ENCODE peak calls at places on chromosomes 3 and 15, in seven cellular contexts. One of them, this sample, is unnamed.

GRCh38 chr15:97978408-97979130 is 18.1 kb downstream of the ARRDC4 start:
- DNase-seq in H54: no peak
- DNase-seq in WTC11: no peak
- DNase-seq in left cardiac atrium: no peak
- DNase-seq in HL-60: no peak
- DNase-seq in NT2/D1: no peak
- DNase-seq in NCI-H69: no peak
- DNase-seq in this sample: peak; percentile 19

GRCh38 chr15:39124155-39124924 is 456.5 kb upstream of the THBS1 start:
- DNase-seq in NT2/D1: no peak
- DNase-seq in H54: no peak
- DNase-seq in WTC11: no peak
- DNase-seq in HL-60: no peak
- DNase-seq in left cardiac atrium: no peak
- DNase-seq in NCI-H69: no peak
- DNase-seq in this sample: no peak

GRCh38 chr3:31908391-31909097 is 72.5 kb downstream of the OSBPL10 start:
- DNase-seq in left cardiac atrium: no peak
- DNase-seq in HL-60: no peak
- DNase-seq in NT2/D1: no peak
- DNase-seq in H54: no peak
- DNase-seq in WTC11: no peak
- DNase-seq in NCI-H69: peak; percentile 36
- DNase-seq in this sample: no peak

GRCh38 chr3:52244061-52244628 is 1.4 kb upstream of the PPM1M start:
- DNase-seq in H54: peak; percentile 87
- DNase-seq in NCI-H69: peak; percentile 75
- DNase-seq in WTC11: no peak
- DNase-seq in HL-60: peak; percentile 86
- DNase-seq in left cardiac atrium: no peak
- DNase-seq in NT2/D1: no peak
- DNase-seq in this sample: no peak

GRCh38 chr3:64053581-64053980 is 30.3 kb upstream of the PSMD6 start:
- DNase-seq in HL-60: no peak
- DNase-seq in WTC11: no peak
- DNase-seq in NT2/D1: no peak
- DNase-seq in NCI-H69: peak; percentile 46
- DNase-seq in left cardiac atrium: no peak
- DNase-seq in H54: no peak
- DNase-seq in this sample: no peak

GRCh38 chr15:37981781-37982180 is 47.3 kb downstream of the TMCO5A start:
- DNase-seq in H54: no peak
- DNase-seq in NCI-H69: peak; percentile 55
- DNase-seq in left cardiac atrium: no peak
- DNase-seq in HL-60: no peak
- DNase-seq in NT2/D1: no peak
- DNase-seq in WTC11: no peak
- DNase-seq in this sample: no peak

GRCh38 chr3:13828501-13828900 is 51.4 kb downstream of the WNT7A start:
- DNase-seq in H54: no peak
- DNase-seq in left cardiac atrium: no peak
- DNase-seq in NCI-H69: no peak
- DNase-seq in WTC11: no peak
- DNase-seq in HL-60: no peak
- DNase-seq in NT2/D1: no peak
- DNase-seq in this sample: no peak

GRCh38 chr15:28132524-28133275 is 33.6 kb upstream of the OCA2 start:
- DNase-seq in left cardiac atrium: no peak
- DNase-seq in HL-60: no peak
- DNase-seq in NT2/D1: no peak
- DNase-seq in H54: peak; percentile 38
- DNase-seq in NCI-H69: no peak
- DNase-seq in WTC11: no peak
- DNase-seq in this sample: peak; percentile 64

GRCh38 chr3:14494279-14494972 is 45.7 kb downstream of the GRIP2 start:
- DNase-seq in NT2/D1: no peak
- DNase-seq in NCI-H69: no peak
- DNase-seq in left cardiac atrium: no peak
- DNase-seq in HL-60: no peak
- DNase-seq in WTC11: no peak
- DNase-seq in H54: no peak
- DNase-seq in this sample: no peak

GRCh38 chr3:85652322-85652721 is 693.5 kb downstream of the CADM2 start:
- DNase-seq in left cardiac atrium: no peak
- DNase-seq in NCI-H69: no peak
- DNase-seq in NT2/D1: no peak
- DNase-seq in WTC11: no peak
- DNase-seq in HL-60: no peak
- DNase-seq in H54: no peak
- DNase-seq in this sample: no peak

GRCh38 chr15:82535566-82536408 is 4.5 kb downstream of the RPS17 start:
- DNase-seq in WTC11: no peak
- DNase-seq in left cardiac atrium: no peak
- DNase-seq in HL-60: no peak
- DNase-seq in NT2/D1: no peak
- DNase-seq in H54: no peak
- DNase-seq in NCI-H69: no peak
- DNase-seq in this sample: no peak

GRCh38 chr3:47984089-47984759 is 32.0 kb downstream of the MAP4 start:
- DNase-seq in WTC11: no peak
- DNase-seq in HL-60: no peak
- DNase-seq in left cardiac atrium: no peak
- DNase-seq in NCI-H69: peak; percentile 90
- DNase-seq in H54: peak; percentile 9
- DNase-seq in NT2/D1: no peak
- DNase-seq in this sample: peak; percentile 12

GRCh38 chr15:89575656-89576416 is 567 bp downstream of the TICRR start:
- DNase-seq in left cardiac atrium: no peak
- DNase-seq in NT2/D1: no peak
- DNase-seq in H54: no peak
- DNase-seq in HL-60: no peak
- DNase-seq in WTC11: peak; percentile 44
- DNase-seq in NCI-H69: peak; percentile 41
- DNase-seq in this sample: no peak

GRCh38 chr15:42155546-42156265 is 730 bp downstream of the PLA2G4F start:
- DNase-seq in H54: no peak
- DNase-seq in left cardiac atrium: no peak
- DNase-seq in HL-60: no peak
- DNase-seq in NCI-H69: no peak
- DNase-seq in NT2/D1: no peak
- DNase-seq in WTC11: no peak
- DNase-seq in this sample: no peak

GRCh38 chr3:14152233-14152962 is 26.0 kb downstream of the XPC start:
- DNase-seq in NT2/D1: no peak
- DNase-seq in HL-60: no peak
- DNase-seq in left cardiac atrium: no peak
- DNase-seq in NCI-H69: no peak
- DNase-seq in H54: no peak
- DNase-seq in WTC11: no peak
- DNase-seq in this sample: no peak

GRCh38 chr3:172138031-172138538 is 98.7 kb downstream of the FNDC3B start:
- DNase-seq in WTC11: no peak
- DNase-seq in HL-60: no peak
- DNase-seq in H54: no peak
- DNase-seq in NCI-H69: peak; percentile 60
- DNase-seq in NT2/D1: no peak
- DNase-seq in left cardiac atrium: peak; percentile 26
- DNase-seq in this sample: no peak

GRCh38 chr3:53730565-53730964 is 115.7 kb downstream of the CHDH start:
- DNase-seq in left cardiac atrium: peak; percentile 62
- DNase-seq in NCI-H69: peak; percentile 80
- DNase-seq in HL-60: no peak
- DNase-seq in NT2/D1: no peak
- DNase-seq in H54: no peak
- DNase-seq in WTC11: no peak
- DNase-seq in this sample: peak; percentile 21

GRCh38 chr15:62857411-62857853 is 185.1 kb upstream of the TPM1 start:
- DNase-seq in NT2/D1: no peak
- DNase-seq in WTC11: no peak
- DNase-seq in H54: peak; percentile 22
- DNase-seq in HL-60: no peak
- DNase-seq in left cardiac atrium: no peak
- DNase-seq in NCI-H69: no peak
- DNase-seq in this sample: no peak

GRCh38 chr15:99307735-99308134 is 56.5 kb downstream of the LRRC28 start:
- DNase-seq in NT2/D1: no peak
- DNase-seq in left cardiac atrium: no peak
- DNase-seq in H54: no peak
- DNase-seq in HL-60: no peak
- DNase-seq in NCI-H69: peak; percentile 36
- DNase-seq in WTC11: no peak
- DNase-seq in this sample: no peak

GRCh38 chr15:59384507-59384906 is 11.8 kb upstream of the MYO1E start:
- DNase-seq in left cardiac atrium: no peak
- DNase-seq in NT2/D1: no peak
- DNase-seq in NCI-H69: no peak
- DNase-seq in WTC11: no peak
- DNase-seq in H54: no peak
- DNase-seq in HL-60: no peak
- DNase-seq in this sample: no peak

GRCh38 chr3:32421991-32422859 is 30.6 kb downstream of the CMTM7 start:
- DNase-seq in WTC11: no peak
- DNase-seq in NCI-H69: peak; percentile 93
- DNase-seq in left cardiac atrium: peak; percentile 90
- DNase-seq in HL-60: no peak
- DNase-seq in H54: peak; percentile 57
- DNase-seq in NT2/D1: no peak
- DNase-seq in this sample: peak; percentile 72

GRCh38 chr3:26353052-26353451 is 269.5 kb upstream of the LRRC3B start:
- DNase-seq in HL-60: no peak
- DNase-seq in NCI-H69: no peak
- DNase-seq in H54: no peak
- DNase-seq in NT2/D1: no peak
- DNase-seq in left cardiac atrium: no peak
- DNase-seq in WTC11: no peak
- DNase-seq in this sample: no peak

GRCh38 chr3:170532573-170532972 is 53.3 kb downstream of the SLC7A14 start:
- DNase-seq in H54: no peak
- DNase-seq in NT2/D1: no peak
- DNase-seq in NCI-H69: peak; percentile 85
- DNase-seq in WTC11: no peak
- DNase-seq in left cardiac atrium: no peak
- DNase-seq in HL-60: no peak
- DNase-seq in this sample: no peak

GRCh38 chr3:30632065-30632464 is 25.7 kb downstream of the TGFBR2 start:
- DNase-seq in H54: no peak
- DNase-seq in NT2/D1: no peak
- DNase-seq in HL-60: no peak
- DNase-seq in NCI-H69: no peak
- DNase-seq in WTC11: no peak
- DNase-seq in left cardiac atrium: no peak
- DNase-seq in this sample: no peak

GRCh38 chr3:183811638-183812037 is 13.7 kb downstream of the MAP6D1 start:
- DNase-seq in HL-60: no peak
- DNase-seq in left cardiac atrium: no peak
- DNase-seq in NCI-H69: no peak
- DNase-seq in H54: no peak
- DNase-seq in WTC11: no peak
- DNase-seq in NT2/D1: no peak
- DNase-seq in this sample: no peak

GRCh38 chr15:80404719-80405553 is 754 bp downstream of the ARNT2 start:
- DNase-seq in HL-60: no peak
- DNase-seq in WTC11: peak; percentile 57
- DNase-seq in NCI-H69: peak; percentile 30
- DNase-seq in left cardiac atrium: peak; percentile 33
- DNase-seq in H54: peak; percentile 17
- DNase-seq in NT2/D1: no peak
- DNase-seq in this sample: no peak

GRCh38 chr3:108388136-108389132 is 92.1 kb downstream of the HHLA2 start:
- DNase-seq in H54: no peak
- DNase-seq in WTC11: no peak
- DNase-seq in NT2/D1: no peak
- DNase-seq in left cardiac atrium: no peak
- DNase-seq in NCI-H69: peak; percentile 93
- DNase-seq in HL-60: no peak
- DNase-seq in this sample: no peak

GRCh38 chr3:172268896-172269295 is 179.4 kb downstream of the GHSR start:
- DNase-seq in left cardiac atrium: no peak
- DNase-seq in HL-60: no peak
- DNase-seq in NT2/D1: no peak
- DNase-seq in NCI-H69: no peak
- DNase-seq in H54: no peak
- DNase-seq in WTC11: no peak
- DNase-seq in this sample: no peak

GRCh38 chr3:72169120-72169519 is 384.2 kb upstream of the PROK2 start:
- DNase-seq in NT2/D1: no peak
- DNase-seq in NCI-H69: no peak
- DNase-seq in left cardiac atrium: no peak
- DNase-seq in WTC11: no peak
- DNase-seq in H54: no peak
- DNase-seq in HL-60: no peak
- DNase-seq in this sample: no peak

GRCh38 chr15:27983496-27983895 is 115.6 kb downstream of the OCA2 start:
- DNase-seq in H54: no peak
- DNase-seq in left cardiac atrium: no peak
- DNase-seq in WTC11: no peak
- DNase-seq in NCI-H69: no peak
- DNase-seq in NT2/D1: no peak
- DNase-seq in HL-60: no peak
- DNase-seq in this sample: no peak

GRCh38 chr3:177618873-177619771 is 421.8 kb upstream of the TBL1XR1 start:
- DNase-seq in HL-60: no peak
- DNase-seq in NT2/D1: no peak
- DNase-seq in NCI-H69: no peak
- DNase-seq in WTC11: no peak
- DNase-seq in H54: no peak
- DNase-seq in left cardiac atrium: no peak
- DNase-seq in this sample: no peak

This sample was measured in AG08396.